ENCODE peak calls at places on chromosomes 2 and 18, in six cellular contexts. P, Y, I, V, L and Q are unnamed samples.

GRCh38 chr2:107062173-107062572 is 176.2 kb upstream of the ST6GAL2 start:
- DNase-seq in V (no peak), I (no peak), Y (no peak), L (no peak), P (no peak), Q (peak)

GRCh38 chr18:12766986-12767433 is 64.2 kb downstream of the PSMG2 start:
- DNase-seq in Y (no peak), L (no peak), P (no peak), I (no peak), V (no peak), Q (no peak)

GRCh38 chr2:29462293-29462692 is 347.1 kb downstream of the CLIP4 start:
- DNase-seq in V (no peak), I (no peak), L (no peak), P (no peak), Y (peak), Q (no peak)

GRCh38 chr2:145569108-145569507 is 1049.2 kb upstream of the ZEB2 start:
- DNase-seq in L (no peak), Y (no peak), I (no peak), P (no peak), V (no peak), Q (no peak)

GRCh38 chr2:103808814-103809213 is 1045.1 kb upstream of the POU3F3 start:
- DNase-seq in P (no peak), I (no peak), V (no peak), L (no peak), Y (no peak), Q (no peak)

GRCh38 chr2:38174646-38175096 is 98.7 kb upstream of the CYP1B1 start:
- DNase-seq in L (no peak), Y (peak), I (no peak), P (no peak), V (no peak), Q (no peak)

GRCh38 chr2:3334392-3334791 is 43.2 kb downstream of the EIPR1 start:
- DNase-seq in V (no peak), P (no peak), I (no peak), Y (peak), L (no peak), Q (no peak)

GRCh38 chr18:55014095-55014494 is 54.8 kb upstream of the CCDC68 start:
- DNase-seq in P (no peak), L (no peak), I (no peak), V (no peak), Y (no peak), Q (no peak)

GRCh38 chr18:58012356-58012755 is 31.7 kb upstream of the NEDD4L start:
- DNase-seq in P (no peak), L (no peak), Y (no peak), I (no peak), V (no peak), Q (no peak)

GRCh38 chr18:22846088-22846683 is 86.9 kb upstream of the RBBP8 start:
- DNase-seq in I (no peak), Y (peak), L (no peak), P (no peak), V (peak), Q (no peak)

GRCh38 chr2:174846941-174847938 is 83.0 kb upstream of the CHRNA1 start:
- DNase-seq in Y (peak), P (no peak), V (no peak), I (no peak), L (no peak), Q (no peak)

GRCh38 chr2:191404568-191404991 is 159.4 kb downstream of the MYO1B start:
- DNase-seq in I (no peak), V (no peak), L (no peak), Y (peak), P (no peak), Q (peak)

GRCh38 chr2:109609352-109610024 is 4.3 kb downstream of the SEPTIN10 start:
- DNase-seq in I (no peak), Y (peak), P (no peak), L (no peak), V (no peak), Q (no peak)

GRCh38 chr2:191748050-191748449 is 70.1 kb downstream of the NABP1 start:
- DNase-seq in L (no peak), Y (peak), I (no peak), V (no peak), P (no peak), Q (no peak)

GRCh38 chr18:74562080-74562725 is 27.9 kb downstream of the CNDP1 start:
- DNase-seq in I (no peak), L (no peak), P (no peak), Y (no peak), V (no peak), Q (no peak)

GRCh38 chr2:149489452-149489851 is 98.1 kb downstream of the MMADHC start:
- DNase-seq in I (no peak), V (no peak), L (no peak), Y (no peak), P (no peak), Q (no peak)

GRCh38 chr2:100791936-100792308 is 28.0 kb upstream of the NPAS2 start:
- DNase-seq in V (no peak), I (no peak), Y (no peak), L (no peak), P (no peak), Q (no peak)

GRCh38 chr18:77095356-77096030 is 37.1 kb downstream of the MBP start:
- DNase-seq in P (no peak), I (no peak), L (no peak), Y (no peak), V (no peak), Q (no peak)

GRCh38 chr2:136891100-136891499 is 125.8 kb downstream of the THSD7B start:
- DNase-seq in I (no peak), Y (no peak), V (no peak), L (no peak), P (no peak), Q (no peak)

GRCh38 chr2:69190743-69191425 is 177.9 kb downstream of the ANTXR1 start:
- DNase-seq in P (no peak), L (no peak), I (no peak), V (no peak), Y (peak), Q (no peak)

GRCh38 chr2:224982226-224982625 is 60.0 kb downstream of the DOCK10 start:
- DNase-seq in Y (peak), P (peak), V (no peak), I (no peak), L (no peak), Q (no peak)

GRCh38 chr2:48448274-48449061 is 81.5 kb upstream of the STON1 start:
- DNase-seq in I (no peak), L (no peak), V (no peak), P (no peak), Y (peak), Q (no peak)

GRCh38 chr2:159942149-159942548 is 120.3 kb downstream of the PLA2R1 start:
- DNase-seq in L (no peak), Y (peak), P (no peak), V (no peak), I (no peak), Q (no peak)

GRCh38 chr2:32706815-32707214 is 79.0 kb downstream of the TTC27 start:
- DNase-seq in I (no peak), Y (no peak), L (no peak), V (no peak), P (no peak), Q (no peak)

GRCh38 chr2:167544602-167545001 is 656.3 kb downstream of the XIRP2 start:
- DNase-seq in I (no peak), Y (no peak), V (no peak), P (no peak), L (no peak), Q (no peak)

GRCh38 chr2:71695235-71696120 is 242.1 kb downstream of the DYSF start:
- DNase-seq in I (no peak), P (no peak), V (no peak), L (no peak), Y (no peak), Q (no peak)

GRCh38 chr2:88735853-88736252 is 44.4 kb downstream of the RPIA start:
- DNase-seq in V (no peak), P (no peak), I (no peak), L (no peak), Y (no peak), Q (no peak)

GRCh38 chr2:201403904-201404303 is 46.8 kb upstream of the FLACC1 start:
- DNase-seq in L (no peak), Y (peak), P (no peak), I (no peak), V (no peak), Q (peak)

GRCh38 chr2:79971807-79972206 is 332.7 kb downstream of the LRRTM1 start:
- DNase-seq in L (no peak), V (no peak), I (no peak), Y (peak), P (no peak), Q (no peak)

GRCh38 chr2:215793747-215794595 is 219.4 kb downstream of the MREG start:
- DNase-seq in V (no peak), Y (peak), I (no peak), L (no peak), P (no peak), Q (no peak)

GRCh38 chr2:20040489-20041172 is 10.8 kb downstream of the LAPTM4A start:
- DNase-seq in I (no peak), L (no peak), P (no peak), Y (no peak), V (no peak), Q (no peak)

GRCh38 chr2:74602553-74603281 is 45.4 kb downstream of the M1AP start:
- DNase-seq in L (no peak), Y (peak), V (no peak), I (no peak), P (no peak), Q (no peak)

GRCh38 chr2:239502430-239503221 is 101.8 kb upstream of the HDAC4 start:
- DNase-seq in L (no peak), V (peak), Y (no peak), P (no peak), I (no peak), Q (no peak)

GRCh38 chr2:210299974-210300373 is 15.0 kb downstream of the MYL1 start:
- DNase-seq in I (no peak), V (no peak), L (no peak), P (no peak), Y (no peak), Q (no peak)

GRCh38 chr2:222594679-222595078 is 61.2 kb downstream of the FARSB start:
- DNase-seq in Y (peak), I (no peak), V (no peak), P (no peak), L (no peak), Q (no peak)

GRCh38 chr18:23471486-23471885 is 18.4 kb downstream of the RIOK3 start:
- DNase-seq in I (no peak), P (no peak), V (no peak), L (no peak), Y (no peak), Q (no peak)

GRCh38 chr2:10610213-10610892 is 79.4 kb downstream of the NOL10 start:
- DNase-seq in V (no peak), Y (no peak), P (no peak), L (no peak), I (no peak), Q (no peak)

GRCh38 chr2:69619725-69620124 is 23.8 kb downstream of the AAK1 start:
- DNase-seq in Y (no peak), I (no peak), V (no peak), P (no peak), L (no peak), Q (no peak)